ENCODE peak calls at places on chromosome 2, in four cellular contexts. S is A549, L is K562, T is HepG2. D is an unnamed sample.

GRCh38 chr2:176648691-176649297 is 379.6 kb downstream of the MTX2 start:
- DNase-seq in S (no peak), L (no peak), T (no peak), D (no peak)

GRCh38 chr2:62467100-62467474 is 38.9 kb downstream of the TMEM17 start:
- DNase-seq in L (no peak), T (peak; percentile 58), S (no peak), D (no peak)

GRCh38 chr2:186410802-186411201 is 75.3 kb upstream of the ZC3H15 start:
- DNase-seq in S (no peak), L (no peak), T (peak; percentile 9), D (no peak)

GRCh38 chr2:240458044-240458899 is 22.8 kb downstream of the GPC1 start:
- DNase-seq in L (no peak), T (no peak), S (no peak), D (no peak)

GRCh38 chr2:178506524-178506923 is 26.3 kb downstream of the PLEKHA3 start:
- DNase-seq in L (no peak), S (no peak), T (no peak), D (no peak)

GRCh38 chr2:161905389-161906046 is 168.5 kb downstream of the DPP4 start:
- DNase-seq in T (peak; percentile 11), L (no peak), S (peak; percentile 9), D (no peak)

GRCh38 chr2:50449306-50449705 is 582.6 kb downstream of the NRXN1 start:
- DNase-seq in T (no peak), S (no peak), L (no peak), D (no peak)

GRCh38 chr2:134268265-134268664 is 14.4 kb downstream of the MGAT5 start:
- DNase-seq in T (no peak), S (no peak), L (no peak), D (no peak)

GRCh38 chr2:213064099-213064498 is 87.3 kb downstream of the IKZF2 start:
- DNase-seq in S (no peak), L (no peak), T (no peak), D (no peak)

GRCh38 chr2:113240915-113241911 is 37.5 kb downstream of the PAX8 start:
- DNase-seq in L (peak; percentile 51), T (peak; percentile 90), S (peak; percentile 99), D (peak; percentile 93)

GRCh38 chr2:201466050-201466660 is 14.6 kb downstream of the STRADB start:
- DNase-seq in T (no peak), S (no peak), L (no peak), D (no peak)

GRCh38 chr2:197556456-197556855 is 40.6 kb downstream of the MOB4 start:
- DNase-seq in L (no peak), T (no peak), S (peak; percentile 48), D (peak; percentile 58)

GRCh38 chr2:43273477-43273876 is 47.1 kb upstream of the ZFP36L2 start:
- DNase-seq in L (no peak), S (no peak), T (no peak), D (no peak)

GRCh38 chr2:38107738-38108410 is 31.9 kb upstream of the CYP1B1 start:
- DNase-seq in S (no peak), L (no peak), T (no peak), D (no peak)

GRCh38 chr2:119106301-119106897 is 52.2 kb downstream of the C1QL2 start:
- DNase-seq in S (peak; percentile 19), T (peak; percentile 35), L (peak; percentile 37), D (peak; percentile 54)

GRCh38 chr2:15284601-15285000 is 276.5 kb downstream of the NBAS start:
- DNase-seq in T (no peak), L (no peak), S (no peak), D (no peak)

GRCh38 chr2:226661789-226662545 is 137.7 kb downstream of the IRS1 start:
- DNase-seq in S (peak; percentile 86), T (no peak), L (no peak), D (no peak)

GRCh38 chr2:196112408-196113039 is 43.9 kb upstream of the DNAH7 start:
- DNase-seq in L (no peak), S (peak; percentile 29), T (no peak), D (peak; percentile 34)

GRCh38 chr2:30266051-30266621 is 34.8 kb downstream of the LBH start:
- DNase-seq in S (no peak), T (no peak), L (no peak), D (no peak)

GRCh38 chr2:85631316-85631715 is 15.3 kb downstream of the USP39 start:
- DNase-seq in S (no peak), L (no peak), T (no peak), D (no peak)

GRCh38 chr2:222972420-222972819 is 79.6 kb upstream of the KCNE4 start:
- DNase-seq in T (no peak), S (no peak), L (no peak), D (no peak)

GRCh38 chr2:79717364-79718007 is 204.6 kb downstream of the CTNNA2 start:
- DNase-seq in S (peak; percentile 73), T (peak; percentile 13), L (no peak), D (no peak)

GRCh38 chr2:26780203-26780760 is 5.6 kb upstream of the CENPA start:
- DNase-seq in L (no peak), T (no peak), S (no peak), D (peak; percentile 79)

GRCh38 chr2:71566271-71566858 is 113.0 kb downstream of the DYSF start:
- DNase-seq in T (no peak), S (no peak), L (no peak), D (peak; percentile 46)

GRCh38 chr2:144170172-144170571 is 349.7 kb downstream of the ZEB2 start:
- DNase-seq in L (no peak), T (no peak), S (no peak), D (no peak)

GRCh38 chr2:144166743-144167142 is 353.2 kb downstream of the ZEB2 start:
- DNase-seq in S (no peak), L (no peak), T (no peak), D (no peak)

GRCh38 chr2:144162652-144163051 is 357.3 kb downstream of the ZEB2 start:
- DNase-seq in L (no peak), S (peak; percentile 35), T (peak; percentile 35), D (peak; percentile 34)

GRCh38 chr2:144163592-144163991 is 356.3 kb downstream of the ZEB2 start:
- DNase-seq in T (peak; percentile 55), S (no peak), L (no peak), D (no peak)

DNA sequence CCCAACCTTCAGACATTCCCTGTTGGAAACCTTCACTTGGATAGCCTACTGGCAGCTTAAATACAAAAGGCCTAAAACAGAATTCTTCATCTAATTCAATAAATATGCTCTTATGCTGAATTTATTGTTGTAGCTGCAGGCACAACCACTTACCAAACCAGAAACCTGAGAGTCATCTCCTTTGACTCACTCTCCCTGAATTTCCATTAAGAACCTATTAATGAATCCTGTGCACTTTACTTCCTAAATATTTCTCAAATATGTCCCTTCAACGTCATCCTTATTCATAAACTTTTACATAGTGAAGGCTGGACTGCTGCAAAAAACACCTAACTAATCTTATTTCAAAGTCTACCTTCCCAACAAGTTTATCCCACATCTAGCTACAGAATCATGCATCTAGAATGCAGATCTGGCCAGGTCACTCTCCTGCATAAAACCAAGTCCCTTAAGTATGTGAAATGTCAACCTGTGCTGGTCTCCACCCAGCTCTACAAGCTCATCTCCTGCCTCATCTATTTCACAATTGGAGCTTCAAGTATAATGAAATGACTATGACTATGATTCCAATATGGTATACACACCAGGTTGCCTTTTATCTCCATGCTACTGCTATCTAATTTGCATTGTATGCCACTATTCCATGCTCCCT is 354.2 kb downstream of the ZEB2 start:
- DNase-seq in S (no peak), T (no peak), L (no peak), D (no peak)
- TF ChIP-seq MYC in S (no peak), T (no peak), L (no peak), D (no peak)

GRCh38 chr2:6893876-6894482 is 16.4 kb downstream of the RSAD2 start:
- DNase-seq in T (no peak), S (no peak), L (peak; percentile 85), D (no peak)

DNA sequence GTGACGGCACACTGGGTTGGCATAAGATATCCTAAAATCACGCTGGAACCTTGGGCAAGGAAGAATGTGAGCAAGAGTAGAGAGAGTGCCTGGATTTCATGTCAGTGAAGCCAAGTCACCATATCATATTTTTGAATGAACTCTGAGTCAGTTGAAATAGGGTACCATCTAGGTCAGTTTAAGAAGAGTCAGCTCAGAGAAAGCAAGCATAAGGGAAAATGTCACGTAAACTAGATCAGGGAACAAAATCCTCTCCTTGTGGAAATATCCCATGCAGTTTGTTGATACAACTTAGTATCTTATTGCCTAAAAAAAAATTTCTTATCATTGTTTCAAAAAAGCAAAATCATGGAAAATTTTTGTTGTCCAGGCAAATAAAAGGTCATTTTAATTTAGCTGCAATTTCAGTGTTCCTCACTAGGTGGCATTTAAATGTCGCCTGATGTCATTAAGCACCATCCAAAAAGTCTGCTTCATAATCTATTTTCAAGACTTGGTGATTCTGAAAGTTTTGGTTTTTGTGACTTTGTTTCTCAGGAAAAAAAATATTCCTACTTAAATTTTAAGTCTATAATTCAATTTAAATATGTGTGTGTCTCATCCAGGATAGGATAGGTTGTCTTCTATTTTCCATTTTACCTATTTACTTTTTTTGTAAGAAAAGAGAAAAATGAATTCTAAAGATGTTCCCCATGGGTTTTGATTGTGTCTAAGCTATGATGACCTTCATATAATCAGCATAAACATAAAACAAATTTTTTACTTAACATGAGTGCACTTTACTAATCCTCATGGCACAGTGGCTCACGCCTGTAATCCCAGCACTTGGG is 19.6 kb downstream of the RSAD2 start:
- DNase-seq in T (peak; percentile 41), S (peak; percentile 55), L (peak; percentile 39), D (peak; percentile 55)
- TF ChIP-seq MYC in T (no peak), S (no peak), L (no peak), D (no peak)

DNA sequence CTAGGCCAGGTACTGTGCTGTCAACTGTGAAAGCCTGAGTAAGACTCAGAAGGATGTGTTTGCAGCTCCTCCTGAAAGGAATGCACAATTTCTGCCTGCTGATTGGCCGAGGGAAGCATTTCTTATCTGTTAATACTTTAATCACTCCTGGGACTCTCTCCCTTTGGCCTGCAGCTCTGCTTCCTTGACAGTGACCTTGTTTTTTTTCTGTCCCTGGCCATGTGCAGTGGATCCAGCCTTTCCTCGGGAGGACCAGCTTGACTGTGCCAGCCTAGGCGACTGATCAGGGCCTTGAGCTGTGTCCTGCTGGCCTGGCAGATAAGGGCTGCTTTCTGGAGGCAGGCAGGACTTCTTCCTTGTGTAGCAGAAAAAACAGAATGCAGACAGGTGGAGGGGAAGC is 10.0 kb downstream of the RNF144A start:
- DNase-seq in L (no peak), T (no peak), S (no peak), D (no peak)
- TF ChIP-seq MYC in L (no peak), T (no peak), S (no peak), D (no peak)

GRCh38 chr2:12152888-12153287 is 406.5 kb downstream of the LPIN1 start:
- DNase-seq in L (no peak), S (no peak), T (no peak), D (no peak)
- TF ChIP-seq MYC in L (no peak), S (no peak), T (no peak), D (no peak)

GRCh38 chr2:238139141-238139840 is 823 bp downstream of the KLHL30 start:
- DNase-seq in T (no peak), L (peak; percentile 82), S (no peak), D (no peak)
- TF ChIP-seq MYC in T (peak; percentile 4), L (no peak), S (no peak), D (no peak)

GRCh38 chr2:183542593-183542992 is 418.4 kb downstream of the NUP35 start:
- DNase-seq in T (no peak), L (no peak), S (no peak), D (no peak)

GRCh38 chr2:183541766-183542165 is 417.5 kb downstream of the NUP35 start:
- DNase-seq in L (no peak), T (no peak), S (peak; percentile 10), D (no peak)

GRCh38 chr2:183533021-183533420 is 408.8 kb downstream of the NUP35 start:
- DNase-seq in S (no peak), T (no peak), L (no peak), D (no peak)

GRCh38 chr2:183532514-183532913 is 408.3 kb downstream of the NUP35 start:
- DNase-seq in T (no peak), L (no peak), S (no peak), D (no peak)

GRCh38 chr2:183536714-183537113 is 412.5 kb downstream of the NUP35 start:
- DNase-seq in L (no peak), T (no peak), S (no peak), D (no peak)
- TF ChIP-seq MYC in L (no peak), T (no peak), S (no peak), D (no peak)

D was measured in NB4.